ENCODE peak calls at places on chromosomes 12 and 14, in five cellular contexts. E, Q, X, Z and P are unnamed samples. For H3K9me3, the result is how much of the 10 kb centered on the place peaks cover.

GRCh38 chr12:90854136-90854689 is 100.8 kb downstream of the CCER1 start:
- DNase-seq in E (peak), Q (no peak), X (peak), Z (peak), P (peak)

GRCh38 chr12:116247377-116247776 is 30.1 kb downstream of the MED13L start:
- DNase-seq in E (no peak), Q (no peak), X (no peak), Z (no peak), P (peak)

GRCh38 chr12:115617391-115617790 is 660.1 kb downstream of the MED13L start:
- DNase-seq in E (no peak), Q (no peak), X (no peak), Z (peak), P (no peak)

GRCh38 chr12:53201639-53202038 is 5.4 kb downstream of the ITGB7 start:
- DNase-seq in E (no peak), Q (no peak), X (no peak), Z (no peak), P (no peak)

GRCh38 chr14:68671899-68672298 is 121.0 kb downstream of the ZFP36L1 start:
- DNase-seq in E (no peak), Q (no peak), X (no peak), Z (no peak), P (no peak)

GRCh38 chr14:81329640-81330385 is 70.3 kb downstream of the STON2 start:
- DNase-seq in E (no peak), Q (no peak), X (no peak), Z (no peak), P (no peak)

GRCh38 chr12:129909051-129910020 is 5.5 kb upstream of the TMEM132D start:
- DNase-seq in E (no peak), Q (no peak), X (no peak), Z (no peak), P (no peak)

GRCh38 chr14:37083599-37083998 is 88.8 kb downstream of the SLC25A21 start:
- DNase-seq in E (no peak), Q (no peak), X (no peak), Z (peak), P (no peak)

GRCh38 chr12:15001733-15002471 is 29.1 kb downstream of the PDE6H start:
- DNase-seq in E (no peak), Q (no peak), X (peak), Z (no peak), P (peak)

GRCh38 chr14:95330591-95331370 is 11.1 kb upstream of the CLMN start:
- DNase-seq in E (no peak), Q (no peak), X (no peak), Z (no peak), P (no peak)

GRCh38 chr12:116532986-116533342 is 26.2 kb upstream of the MAP1LC3B2 start:
- DNase-seq in E (peak), Q (no peak), X (no peak), Z (no peak), P (no peak)

GRCh38 chr12:105076098-105076497 is 8.2 kb downstream of the ALDH1L2 start:
- DNase-seq in E (no peak), Q (no peak), X (no peak), Z (no peak), P (peak)

GRCh38 chr12:110249716-110250225 is 31.3 kb upstream of the ATP2A2 start:
- DNase-seq in E (no peak), Q (peak), X (peak), Z (no peak), P (no peak)

GRCh38 chr12:122454739-122455138 is 32.3 kb upstream of the CLIP1 start:
- DNase-seq in E (no peak), Q (no peak), X (peak), Z (no peak), P (no peak)

GRCh38 chr14:55329999-55330710 is 58.9 kb downstream of the FBXO34 start:
- DNase-seq in E (no peak), Q (no peak), X (no peak), Z (no peak), P (peak)

GRCh38 chr14:58646479-58646878 is 8.7 kb downstream of the DACT1 start:
- DNase-seq in E (no peak), Q (no peak), X (no peak), Z (peak), P (no peak)

GRCh38 chr12:3777206-3777809 is 24.4 kb upstream of the CRACR2A start:
- DNase-seq in E (peak), Q (no peak), X (peak), Z (peak), P (peak)

GRCh38 chr14:97703006-97703760 is 906.0 kb downstream of the VRK1 start:
- DNase-seq in E (no peak), Q (peak), X (no peak), Z (no peak), P (no peak)

GRCh38 chr12:104998423-104999346 is 12.6 kb downstream of the NOPCHAP1 start:
- DNase-seq in E (no peak), Q (no peak), X (no peak), Z (no peak), P (no peak)

GRCh38 chr14:72652179-72652578 is 241.7 kb downstream of the DPF3 start:
- DNase-seq in E (no peak), Q (no peak), X (no peak), Z (no peak), P (peak)

GRCh38 chr12:121392325-121392716 is 7.6 kb upstream of the RNF34 start:
- DNase-seq in E (no peak), Q (no peak), X (no peak), Z (no peak), P (no peak)

GRCh38 chr12:53820907-53821306 is 69.1 kb upstream of the CISTR start:
- DNase-seq in E (no peak), Q (no peak), X (no peak), Z (no peak), P (no peak)

GRCh38 chr12:103556890-103557667 is 30.0 kb upstream of the STAB2 start:
- DNase-seq in E (no peak), Q (no peak), X (no peak), Z (no peak), P (no peak)

GRCh38 chr14:52876311-52876710 is 74.5 kb downstream of the FERMT2 start:
- DNase-seq in E (no peak), Q (no peak), X (no peak), Z (no peak), P (peak)

GRCh38 chr12:27013606-27014084 is 539 bp downstream of the TM7SF3 start:
- DNase-seq in E (peak), Q (no peak), X (no peak), Z (peak), P (peak)

GRCh38 chr12:43336962-43337555 is 214.9 kb downstream of the ADAMTS20 start:
- DNase-seq in E (peak), Q (no peak), X (no peak), Z (peak), P (peak)

GRCh38 chr14:59969319-59969718 is 49.4 kb downstream of the LRRC9 start:
- DNase-seq in E (no peak), Q (no peak), X (peak), Z (no peak), P (peak)

GRCh38 chr12:47758834-47759690 is at the start of gene RAPGEF3:
- DNase-seq in E (peak), Q (no peak), X (peak), Z (peak), P (peak)

GRCh38 chr14:96038920-96039632 is at the start of gene C14orf132:
- DNase-seq in E (peak), Q (no peak), X (no peak), Z (peak), P (peak)

GRCh38 chr12:27213304-27213703 is 30.8 kb upstream of the STK38L start:
- DNase-seq in E (no peak), Q (no peak), X (peak), Z (no peak), P (no peak)

GRCh38 chr12:113462117-113462774 is 9.4 kb downstream of the LHX5 start:
- DNase-seq in E (peak), Q (no peak), X (peak), Z (peak), P (peak)

GRCh38 chr12:9405861-9406563 is 197.8 kb upstream of the PZP start:
- DNase-seq in E (no peak), Q (no peak), X (no peak), Z (no peak), P (no peak)

GRCh38 chr14:64919618-64920017 is 5.4 kb downstream of the CHURC1 start:
- DNase-seq in E (no peak), Q (no peak), X (peak), Z (no peak), P (no peak)

GRCh38 chr12:18165422-18165871 is 75.5 kb upstream of the RERGL start:
- DNase-seq in E (no peak), Q (peak), X (no peak), Z (no peak), P (peak)

GRCh38 chr14:91509083-91509877 is 830 bp downstream of the PPP4R3A start:
- DNase-seq in E (peak), Q (no peak), X (peak), Z (peak), P (no peak)

GRCh38 chr12:91883811-91884210 is 261.8 kb downstream of the BTG1 start:
- DNase-seq in E (no peak), Q (no peak), X (no peak), Z (no peak), P (peak)

GRCh38 chr12:100061814-100062213 is 77.1 kb upstream of the ANKS1B start:
- DNase-seq in E (no peak), Q (no peak), X (no peak), Z (no peak), P (peak)

GRCh38 chr12:49945394-49946080 is 5.0 kb upstream of the AQP2 start:
- DNase-seq in E (peak), Q (peak), X (peak), Z (peak), P (peak)

DNA sequence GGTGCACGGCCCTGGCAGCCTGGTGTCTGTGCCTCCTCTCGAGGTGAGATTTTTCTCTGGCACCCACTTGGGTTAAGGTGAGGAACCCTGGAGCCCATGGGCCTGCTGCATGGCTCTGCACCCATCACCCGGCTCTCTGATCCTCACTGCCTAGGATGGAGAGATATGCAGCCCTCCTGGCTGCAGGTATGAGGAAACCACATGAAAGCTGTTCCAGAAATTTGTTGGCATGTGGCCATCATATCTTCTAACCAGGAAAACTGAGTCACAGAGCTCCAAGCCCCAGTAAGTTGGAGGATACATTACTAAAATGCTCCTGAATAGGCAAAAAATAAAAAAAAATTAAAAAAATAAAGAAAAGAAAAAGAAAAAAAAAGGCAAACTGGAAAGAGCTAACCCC is 39.3 kb upstream of the DDX11 start:
- DNase-seq in E (no peak), Q (no peak), X (no peak), Z (no peak), P (no peak)
- H3K4me2 ChIP-seq in E (no peak), Q (no peak), X (no peak), Z (no peak), P (no peak)

GRCh38 chr12:34290191-34290995 is 268.1 kb downstream of the ALG10 start:
- DNase-seq in E (peak), Q (no peak), X (no peak), Z (no peak), P (no peak)

GRCh38 chr12:34289431-34290190 is 267.3 kb downstream of the ALG10 start:
- DNase-seq in E (no peak), Q (no peak), X (no peak), Z (no peak), P (no peak)

GRCh38 chr12:34287437-34287836 is 265.1 kb downstream of the ALG10 start:
- DNase-seq in E (no peak), Q (no peak), X (no peak), Z (no peak), P (no peak)

GRCh38 chr12:34287986-34288962 is 266.0 kb downstream of the ALG10 start:
- DNase-seq in E (no peak), Q (no peak), X (no peak), Z (no peak), P (no peak)

DNA sequence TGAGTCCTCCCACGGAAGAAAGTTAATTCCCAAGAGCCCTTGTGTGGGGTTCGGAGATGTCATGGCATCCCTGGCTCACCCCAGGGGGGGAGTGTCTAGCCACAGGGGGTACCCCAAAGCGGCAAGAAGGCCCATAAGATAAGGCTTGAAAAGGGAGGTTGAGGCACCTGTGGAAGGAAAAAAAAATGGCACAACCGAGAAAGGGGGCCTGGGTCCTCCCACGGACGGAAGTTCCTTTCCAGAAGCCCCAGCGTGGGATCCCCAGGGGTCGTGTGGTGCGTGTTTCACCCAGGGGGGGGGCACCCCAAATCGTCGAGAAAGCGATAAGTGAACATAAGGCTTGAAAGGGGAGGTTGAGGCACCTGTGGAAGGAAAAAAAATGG is 266.7 kb downstream of the ALG10 start:
- DNase-seq in E (no peak), Q (no peak), X (no peak), Z (no peak), P (no peak)
- H3K9me3 ChIP-seq in E (under half), Q (under half), X (under half), Z (under half), P (half or more)

GRCh38 chr12:101968770-101969169 is 91.4 kb downstream of the DRAM1 start:
- DNase-seq in E (no peak), Q (no peak), X (no peak), Z (no peak), P (no peak)
- TF ChIP-seq BHLHE40 in E (no peak), Q (no peak), X (no peak), Z (no peak), P (no peak)

DNA sequence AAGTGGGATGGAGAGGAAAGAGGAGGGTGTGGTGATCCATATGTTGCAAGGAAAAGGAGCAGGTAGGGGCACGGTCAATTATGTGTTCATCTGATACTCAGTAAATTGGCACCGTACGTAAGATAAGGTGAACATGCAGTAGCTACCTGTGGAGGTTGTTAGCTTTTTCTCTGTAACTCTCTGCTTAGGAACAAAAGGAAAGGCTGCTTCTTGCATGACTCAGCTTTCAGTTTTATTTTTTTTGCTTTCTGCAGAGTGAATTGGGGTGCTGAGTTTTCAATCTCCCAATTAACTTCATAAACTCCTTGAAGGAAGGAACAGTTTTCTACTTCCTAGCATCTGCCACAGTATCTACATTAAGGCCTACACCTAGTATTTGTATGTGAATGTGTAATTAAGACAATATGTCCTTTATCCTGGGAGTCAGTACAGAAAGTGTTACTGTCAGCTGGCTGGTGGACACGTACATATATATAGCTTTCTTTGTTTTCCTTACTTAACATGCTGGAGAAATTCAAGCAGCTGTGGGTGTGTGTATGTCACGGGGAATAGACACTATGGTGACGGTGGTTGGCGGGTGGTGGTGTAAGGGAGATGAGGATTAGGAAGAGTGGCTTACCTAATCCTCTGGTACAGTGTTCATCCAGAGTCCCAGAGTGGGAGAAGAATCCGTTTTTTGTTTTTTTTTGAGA is 40.1 kb upstream of the WNK1 start:
- DNase-seq in E (no peak), Q (no peak), X (no peak), Z (no peak), P (peak)
- H3K4me2 ChIP-seq in E (peak), Q (peak), X (peak), Z (peak), P (peak)

DNA sequence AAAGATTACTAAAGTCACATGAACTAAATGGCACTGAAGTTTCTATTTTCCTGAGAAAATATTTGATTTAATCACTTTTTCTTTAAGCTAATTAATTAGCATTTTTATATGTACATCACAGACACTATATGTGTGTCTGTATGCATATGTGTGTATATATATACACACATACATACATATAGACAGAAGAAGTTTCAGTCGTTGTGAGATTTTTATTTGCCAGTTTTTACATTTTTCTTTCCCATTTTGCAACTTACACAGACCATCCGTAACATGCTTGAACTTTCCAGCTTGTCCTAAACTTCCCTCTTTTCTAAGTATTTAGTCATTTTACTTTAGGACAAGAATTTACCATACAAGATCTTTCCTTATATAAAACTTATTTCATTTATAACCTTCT is 299.1 kb downstream of the IPO8 start:
- DNase-seq in E (no peak), Q (no peak), X (no peak), Z (no peak), P (no peak)
- H3K9me3 ChIP-seq in E (under half), Q (under half), X (half or more), Z (under half), P (under half)

GRCh38 chr14:85575617-85575898 is 45.6 kb downstream of the FLRT2 start:
- DNase-seq in E (no peak), Q (no peak), X (no peak), Z (no peak), P (no peak)

GRCh38 chr14:85573406-85573805 is 43.5 kb downstream of the FLRT2 start:
- DNase-seq in E (no peak), Q (no peak), X (no peak), Z (no peak), P (no peak)

GRCh38 chr14:85572021-85572420 is 42.1 kb downstream of the FLRT2 start:
- DNase-seq in E (no peak), Q (no peak), X (no peak), Z (no peak), P (no peak)

GRCh38 chr14:85574849-85575616 is 45.1 kb downstream of the FLRT2 start:
- DNase-seq in E (no peak), Q (no peak), X (no peak), Z (no peak), P (no peak)

DNA sequence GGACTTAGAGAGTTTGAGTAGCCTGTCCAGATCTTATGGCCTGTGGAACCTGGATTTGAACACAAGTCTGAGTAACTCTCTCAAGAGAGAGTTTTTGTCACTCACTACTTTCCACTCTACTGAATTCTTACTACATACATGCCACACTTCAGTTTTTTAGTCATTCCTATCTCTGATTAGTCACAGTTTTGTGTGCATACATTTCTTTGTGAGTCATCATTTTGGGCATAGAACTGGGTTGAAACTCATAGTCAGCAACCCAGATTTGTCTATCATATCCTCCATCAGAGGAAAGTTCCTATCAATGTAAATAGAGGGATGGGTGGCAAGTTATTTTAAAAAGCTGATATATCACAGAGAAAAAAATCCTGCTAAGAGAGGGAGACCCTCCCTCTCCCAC is 42.9 kb downstream of the FLRT2 start:
- DNase-seq in E (peak), Q (no peak), X (no peak), Z (no peak), P (peak)
- TF ChIP-seq BHLHE40 in E (no peak), Q (no peak), X (no peak), Z (no peak), P (peak)

GRCh38 chr14:106029959-106030358 is 503.6 kb downstream of the TMEM121 start:
- DNase-seq in E (no peak), Q (no peak), X (no peak), Z (no peak), P (no peak)

GRCh38 chr14:106023411-106023810 is 497.0 kb downstream of the TMEM121 start:
- DNase-seq in E (no peak), Q (no peak), X (no peak), Z (no peak), P (no peak)

GRCh38 chr14:106021832-106022231 is 495.4 kb downstream of the TMEM121 start:
- DNase-seq in E (no peak), Q (no peak), X (no peak), Z (no peak), P (no peak)

DNA sequence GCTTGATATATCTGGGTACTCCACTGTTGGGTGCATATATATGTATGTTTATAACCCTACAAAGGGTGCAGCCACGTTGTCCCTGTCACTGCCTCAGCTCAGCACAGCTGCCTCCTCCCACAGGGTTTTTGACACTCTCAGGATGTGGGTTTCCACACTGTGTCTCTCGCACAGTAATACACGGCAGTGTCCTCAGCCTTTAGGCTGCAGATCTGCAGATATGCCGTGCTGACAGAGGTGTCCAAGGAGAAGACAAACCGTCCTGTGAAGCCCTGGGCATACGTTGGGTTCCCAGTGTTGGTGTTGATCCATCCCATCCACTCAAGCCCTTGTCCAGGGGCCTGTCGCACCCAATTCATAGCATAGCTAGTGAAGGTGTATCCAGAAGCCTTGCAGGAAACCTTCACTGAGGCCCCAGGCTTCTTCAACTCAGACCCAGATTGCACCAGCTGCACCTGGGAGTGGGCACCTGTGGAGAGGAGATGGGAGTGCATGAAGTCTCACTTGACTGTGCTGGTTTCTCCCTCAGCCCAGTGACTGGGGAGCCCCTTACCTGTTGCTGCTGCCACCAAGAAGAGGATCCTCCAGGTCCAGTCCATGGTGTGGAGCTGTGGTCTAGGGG is 498.7 kb downstream of the TMEM121 start:
- DNase-seq in E (no peak), Q (no peak), X (no peak), Z (no peak), P (no peak)
- H3K4me2 ChIP-seq in E (no peak), Q (no peak), X (no peak), Z (no peak), P (no peak)